ENCODE peak calls at places on chromosomes 11 and 22, in six cellular contexts. J is epithelial cell of esophagus, Y is sigmoid colon, Z is astrocyte of the spinal cord, U is HCT116, D is ovary. P is an unnamed sample.

GRCh38 chr11:15199693-15200092 is 85.0 kb downstream of the INSC start:
- DNase-seq in J (peak), Y (no peak), Z (peak), U (no peak), D (no peak), P (no peak)

GRCh38 chr11:48675945-48676344 is 187.4 kb downstream of the OR4A47 start:
- DNase-seq in J (no peak), Y (no peak), Z (no peak), U (no peak), D (no peak), P (no peak)

GRCh38 chr11:70099578-70100282 is 21.6 kb downstream of the ANO1 start:
- DNase-seq in J (no peak), Y (no peak), Z (peak), U (no peak), D (no peak), P (no peak)

GRCh38 chr22:24812950-24813349 is 6.9 kb downstream of the SGSM1 start:
- DNase-seq in J (no peak), Y (no peak), Z (no peak), U (no peak), D (no peak), P (no peak)

GRCh38 chr11:71383461-71383860 is 64.7 kb downstream of the DHCR7 start:
- DNase-seq in J (no peak), Y (no peak), Z (no peak), U (no peak), D (no peak), P (peak)

GRCh38 chr11:35039076-35039475 is 99.9 kb upstream of the CD44 start:
- DNase-seq in J (peak), Y (no peak), Z (no peak), U (no peak), D (no peak), P (no peak)

GRCh38 chr11:69888671-69889076 is 69.5 kb upstream of the FGF3 start:
- DNase-seq in J (peak), Y (no peak), Z (peak), U (peak), D (peak), P (peak)

GRCh38 chr11:78109011-78109685 is 29.5 kb upstream of the NDUFC2 start:
- DNase-seq in J (no peak), Y (no peak), Z (no peak), U (no peak), D (no peak), P (no peak)

GRCh38 chr11:64556044-64556720 is 34.8 kb upstream of the SLC22A12 start:
- DNase-seq in J (no peak), Y (peak), Z (no peak), U (no peak), D (no peak), P (no peak)

GRCh38 chr22:31240011-31240410 is 27.9 kb downstream of the LIMK2 start:
- DNase-seq in J (no peak), Y (no peak), Z (peak), U (no peak), D (no peak), P (no peak)

GRCh38 chr22:46131151-46131587 is 19.2 kb upstream of the PPARA start:
- DNase-seq in J (no peak), Y (no peak), Z (no peak), U (no peak), D (no peak), P (no peak)

GRCh38 chr22:20922141-20922751 is 5.0 kb downstream of the CRKL start:
- DNase-seq in J (no peak), Y (no peak), Z (no peak), U (no peak), D (no peak), P (no peak)

GRCh38 chr11:128903248-128904041 is 12.3 kb downstream of the KCNJ5 start:
- DNase-seq in J (peak), Y (no peak), Z (peak), U (no peak), D (no peak), P (no peak)

GRCh38 chr11:85815186-85815911 is 4.4 kb upstream of the SYTL2 start:
- DNase-seq in J (peak), Y (no peak), Z (peak), U (no peak), D (no peak), P (no peak)

GRCh38 chr11:62054484-62055121 is 69.2 kb upstream of the INCENP start:
- DNase-seq in J (peak), Y (peak), Z (peak), U (peak), D (no peak), P (no peak)

GRCh38 chr11:70247042-70247709 is 23.3 kb upstream of the PPFIA1 start:
- DNase-seq in J (no peak), Y (no peak), Z (peak), U (no peak), D (no peak), P (no peak)

GRCh38 chr11:121451982-121452608 is at the start of gene SORL1:
- DNase-seq in J (peak), Y (peak), Z (peak), U (no peak), D (peak), P (peak)

GRCh38 chr11:74672332-74672955 is 58.8 kb downstream of the CHRDL2 start:
- DNase-seq in J (peak), Y (no peak), Z (no peak), U (no peak), D (no peak), P (no peak)

GRCh38 chr11:35838071-35838470 is 105.8 kb upstream of the LDLRAD3 start:
- DNase-seq in J (no peak), Y (no peak), Z (no peak), U (no peak), D (no peak), P (no peak)

GRCh38 chr11:20360650-20361049 is 2.9 kb upstream of the HTATIP2 start:
- DNase-seq in J (no peak), Y (no peak), Z (peak), U (no peak), D (no peak), P (peak)

GRCh38 chr22:30305519-30305905 is 16.2 kb upstream of the CASTOR1 start:
- DNase-seq in J (no peak), Y (peak), Z (no peak), U (no peak), D (no peak), P (peak)

GRCh38 chr22:33853200-33854097 is 66.8 kb downstream of the LARGE1 start:
- DNase-seq in J (peak), Y (peak), Z (peak), U (no peak), D (peak), P (peak)

GRCh38 chr22:26666035-26666338 is 8.6 kb downstream of the MIAT start:
- DNase-seq in J (no peak), Y (no peak), Z (peak), U (no peak), D (no peak), P (no peak)

GRCh38 chr11:75795276-75796090 is 19.5 kb upstream of the UVRAG start:
- DNase-seq in J (peak), Y (no peak), Z (no peak), U (no peak), D (no peak), P (no peak)

GRCh38 chr11:67248653-67249052 is 17.6 kb upstream of the GRK2 start:
- DNase-seq in J (peak), Y (no peak), Z (no peak), U (no peak), D (no peak), P (no peak)

GRCh38 chr11:63839508-63840355 is 822 bp downstream of the MARK2 start:
- DNase-seq in J (no peak), Y (peak), Z (no peak), U (no peak), D (no peak), P (no peak)

GRCh38 chr22:50469377-50470305 is 5.2 kb downstream of the SBF1 start:
- DNase-seq in J (peak), Y (peak), Z (peak), U (peak), D (no peak), P (peak)

GRCh38 chr11:100756556-100756955 is 69.5 kb downstream of the ARHGAP42 start:
- DNase-seq in J (no peak), Y (no peak), Z (no peak), U (no peak), D (no peak), P (no peak)

GRCh38 chr11:45102810-45103621 is 43.4 kb upstream of the PRDM11 start:
- DNase-seq in J (peak), Y (peak), Z (peak), U (peak), D (peak), P (peak)

GRCh38 chr22:41910050-41910598 is 4.8 kb downstream of the SHISA8 start:
- DNase-seq in J (peak), Y (no peak), Z (no peak), U (no peak), D (peak), P (peak)

GRCh38 chr11:113474362-113475159 is 637 bp downstream of the DRD2 start:
- DNase-seq in J (peak), Y (no peak), Z (peak), U (no peak), D (peak), P (peak)

GRCh38 chr11:13883042-13883441 is 79.5 kb upstream of the SPON1 start:
- DNase-seq in J (no peak), Y (no peak), Z (no peak), U (no peak), D (no peak), P (no peak)

GRCh38 chr11:8315463-8315862 is 51.8 kb upstream of the LMO1 start:
- DNase-seq in J (no peak), Y (peak), Z (no peak), U (no peak), D (no peak), P (no peak)

GRCh38 chr11:8323161-8323935 is 59.7 kb upstream of the LMO1 start:
- DNase-seq in J (no peak), Y (peak), Z (no peak), U (no peak), D (no peak), P (no peak)

GRCh38 chr11:8317164-8317563 is 53.5 kb upstream of the LMO1 start:
- DNase-seq in J (no peak), Y (peak), Z (no peak), U (no peak), D (no peak), P (no peak)

GRCh38 chr11:8321876-8322275 is 58.2 kb upstream of the LMO1 start:
- DNase-seq in J (no peak), Y (peak), Z (no peak), U (no peak), D (no peak), P (no peak)

DNA sequence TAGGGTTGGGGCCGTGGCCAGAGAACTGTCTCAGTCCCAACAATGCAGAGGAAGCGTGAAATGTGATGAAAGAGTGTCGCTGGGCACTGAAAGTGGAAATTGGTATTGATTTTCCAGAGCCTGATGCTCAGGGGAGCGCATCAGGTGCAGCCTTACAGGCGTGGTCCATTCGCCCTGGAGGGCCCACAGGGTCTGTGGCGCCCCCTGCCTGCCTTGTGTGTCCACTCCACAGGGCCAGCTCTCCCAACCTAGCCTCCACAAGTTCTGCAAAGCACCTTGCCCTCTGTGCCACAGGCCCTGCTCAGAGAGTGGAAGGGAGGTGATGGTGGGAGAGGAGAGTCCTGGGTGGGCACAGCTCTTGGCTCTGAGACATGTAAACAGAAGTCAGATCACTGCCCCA is 54.9 kb upstream of the LMO1 start:
- DNase-seq in J (no peak), Y (peak), Z (no peak), U (no peak), D (no peak), P (no peak)
- TF ChIP-seq CTCF in J (peak), Y (no peak), Z (no peak), U (peak), D (no peak), P (peak)

GRCh38 chr22:45082795-45083194 is 73.0 kb upstream of the PHF21B start:
- DNase-seq in J (no peak), Y (no peak), Z (no peak), U (no peak), D (no peak), P (no peak)
- TF ChIP-seq CTCF in J (no peak), Y (no peak), Z (peak), U (peak), D (no peak), P (peak)

DNA sequence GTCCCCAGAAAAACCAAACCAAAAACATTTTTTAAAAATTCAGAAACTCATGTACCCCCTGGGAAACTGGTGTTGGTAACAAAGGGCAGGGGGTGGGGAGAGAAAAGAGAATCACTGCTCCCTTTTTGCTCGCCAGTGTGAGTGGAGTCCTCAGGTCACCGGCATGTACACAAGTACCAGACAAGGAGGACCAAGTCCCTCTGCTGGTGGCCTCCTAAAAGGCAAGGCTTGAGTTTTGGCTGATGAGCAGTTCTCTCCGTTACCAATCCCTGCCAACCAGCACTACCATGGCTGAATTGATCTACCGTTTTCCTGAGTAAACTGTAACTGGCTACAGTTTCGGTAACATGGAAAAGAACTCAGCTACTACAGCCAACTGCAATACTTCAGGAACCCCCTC is 22.0 kb downstream of the APOL5 start:
- DNase-seq in J (no peak), Y (no peak), Z (no peak), U (no peak), D (no peak), P (no peak)
- TF ChIP-seq CTCF in J (no peak), Y (peak), Z (peak), U (peak), D (peak), P (no peak)

GRCh38 chr11:1796297-1797011 is 32.7 kb upstream of the CTSD start:
- DNase-seq in J (peak), Y (no peak), Z (no peak), U (no peak), D (no peak), P (no peak)
- TF ChIP-seq CTCF in J (no peak), Y (no peak), Z (no peak), U (no peak), D (no peak), P (no peak)

GRCh38 chr11:111975076-111975806 is 38.1 kb downstream of the DIXDC1 start:
- DNase-seq in J (no peak), Y (no peak), Z (no peak), U (no peak), D (no peak), P (no peak)
- TF ChIP-seq CTCF in J (peak), Y (no peak), Z (peak), U (peak), D (no peak), P (no peak)

DNA sequence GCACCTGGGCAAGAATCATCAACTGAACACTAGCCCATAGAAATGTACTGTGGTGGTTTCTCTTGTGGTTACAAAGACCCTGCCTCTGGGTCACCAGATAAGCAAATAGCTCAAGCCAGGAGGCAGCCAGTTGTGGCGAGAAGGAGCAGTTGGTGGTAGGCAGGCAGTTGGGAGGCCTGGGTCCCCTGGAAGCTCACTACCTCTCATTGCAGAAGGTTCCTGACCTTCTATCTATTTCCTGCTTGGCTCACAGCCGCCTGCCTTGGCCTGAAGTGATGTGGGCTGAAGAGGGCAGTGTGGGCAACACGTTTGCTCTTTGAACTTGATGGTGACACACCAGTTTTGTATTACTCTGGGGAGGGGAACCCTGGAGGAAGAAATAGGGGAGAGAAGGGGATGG is 34.7 kb downstream of the NECTIN1 start:
- DNase-seq in J (peak), Y (no peak), Z (no peak), U (no peak), D (no peak), P (peak)
- TF ChIP-seq CTCF in J (no peak), Y (no peak), Z (no peak), U (peak), D (no peak), P (peak)

GRCh38 chr11:12236744-12237101 is 126.3 kb downstream of the MICAL2 start:
- DNase-seq in J (no peak), Y (no peak), Z (no peak), U (no peak), D (no peak), P (no peak)
- TF ChIP-seq CTCF in J (no peak), Y (no peak), Z (no peak), U (no peak), D (no peak), P (no peak)

DNA sequence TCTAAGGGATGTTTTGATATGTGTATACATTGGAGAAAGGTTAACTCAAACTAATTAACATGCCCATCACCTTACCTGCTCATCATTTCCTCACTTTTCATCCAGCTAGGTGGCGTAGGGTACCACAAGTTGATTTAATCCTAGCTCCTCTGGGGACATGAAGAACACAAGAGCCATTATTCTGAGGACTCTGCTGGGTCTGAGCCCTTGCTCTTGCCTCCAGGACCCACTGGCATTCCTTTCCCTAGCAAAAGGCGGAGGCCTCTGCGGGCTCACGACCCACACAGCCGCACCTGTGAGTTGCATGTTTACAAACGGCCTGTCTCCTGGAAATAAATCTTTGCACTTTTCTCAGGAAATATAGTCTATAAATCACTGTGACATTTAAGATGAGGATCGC is 871.9 kb downstream of the TBC1D22A start:
- DNase-seq in J (no peak), Y (no peak), Z (no peak), U (no peak), D (no peak), P (no peak)
- TF ChIP-seq CTCF in J (no peak), Y (no peak), Z (no peak), U (peak), D (no peak), P (no peak)

GRCh38 chr22:27876684-27877083 is 42.4 kb downstream of the PITPNB start:
- DNase-seq in J (no peak), Y (no peak), Z (peak), U (no peak), D (no peak), P (no peak)

GRCh38 chr22:27877501-27877900 is 41.6 kb downstream of the PITPNB start:
- DNase-seq in J (no peak), Y (no peak), Z (no peak), U (no peak), D (no peak), P (peak)

GRCh38 chr22:27881404-27881803 is 37.7 kb downstream of the PITPNB start:
- DNase-seq in J (no peak), Y (peak), Z (peak), U (no peak), D (peak), P (no peak)

GRCh38 chr22:27880778-27881394 is 38.2 kb downstream of the PITPNB start:
- DNase-seq in J (peak), Y (no peak), Z (peak), U (peak), D (no peak), P (peak)

DNA sequence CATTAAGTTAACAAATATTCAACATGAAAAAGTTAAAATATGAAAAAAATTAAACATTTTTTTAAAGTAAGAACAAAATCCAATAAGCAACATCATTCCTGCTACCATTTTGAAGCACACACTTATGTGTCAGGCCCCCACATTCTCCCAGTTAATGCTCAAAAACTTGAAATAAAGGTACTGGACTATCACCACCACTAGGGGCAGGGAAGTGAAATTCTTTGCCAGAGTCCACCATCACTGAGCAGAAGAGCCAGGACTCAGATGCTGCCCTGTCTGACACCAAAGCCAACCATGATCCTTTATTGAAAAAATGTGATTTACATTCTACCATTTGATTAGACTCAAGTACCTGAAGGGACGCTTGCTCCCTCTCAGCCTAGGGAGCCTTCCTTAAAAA is 39.1 kb downstream of the PITPNB start:
- DNase-seq in J (peak), Y (no peak), Z (peak), U (peak), D (no peak), P (peak)
- TF ChIP-seq CTCF in J (peak), Y (peak), Z (peak), U (peak), D (peak), P (no peak)

P was measured in GM20000.